ENCODE peak calls at places on chromosomes 11 and 22, in four cellular contexts. One of them, this sample, is unnamed.

GRCh38 chr11:57464343-57465181 is 4.2 kb downstream of the RTN4RL2 start:
- DNase-seq in suprapubic skin: no peak
- DNase-seq in stomach: no peak
- DNase-seq in endothelial cell of umbilical vein: no peak
- DNase-seq in this sample: no peak

GRCh38 chr11:7540830-7541555 is 27.2 kb downstream of the PPFIBP2 start:
- DNase-seq in suprapubic skin: no peak
- DNase-seq in endothelial cell of umbilical vein: no peak
- DNase-seq in stomach: no peak
- DNase-seq in this sample: no peak

GRCh38 chr11:15106201-15106965 is 8.3 kb upstream of the INSC start:
- DNase-seq in stomach: no peak
- DNase-seq in endothelial cell of umbilical vein: no peak
- DNase-seq in suprapubic skin: no peak
- DNase-seq in this sample: no peak

GRCh38 chr22:43625242-43625641 is 186.9 kb downstream of the EFCAB6 start:
- DNase-seq in suprapubic skin: no peak
- DNase-seq in endothelial cell of umbilical vein: no peak
- DNase-seq in stomach: no peak
- DNase-seq in this sample: no peak

GRCh38 chr11:95991545-95991944 is 67.6 kb upstream of the MTMR2 start:
- DNase-seq in suprapubic skin: no peak
- DNase-seq in stomach: no peak
- DNase-seq in endothelial cell of umbilical vein: no peak
- DNase-seq in this sample: no peak

GRCh38 chr11:7513210-7514098 is at the start of gene PPFIBP2:
- DNase-seq in stomach: peak; percentile 88
- DNase-seq in suprapubic skin: peak; percentile 92
- DNase-seq in endothelial cell of umbilical vein: peak; percentile 63
- DNase-seq in this sample: peak; percentile 94

GRCh38 chr11:11081273-11081672 is 223.4 kb upstream of the ZBED5 start:
- DNase-seq in stomach: no peak
- DNase-seq in endothelial cell of umbilical vein: no peak
- DNase-seq in suprapubic skin: no peak
- DNase-seq in this sample: no peak

GRCh38 chr11:111347723-111348115 is 31.4 kb downstream of the POU2AF1 start:
- DNase-seq in stomach: no peak
- DNase-seq in suprapubic skin: no peak
- DNase-seq in endothelial cell of umbilical vein: no peak
- DNase-seq in this sample: no peak

GRCh38 chr11:68750197-68750987 is 928 bp downstream of the TESMIN start:
- DNase-seq in stomach: no peak
- DNase-seq in endothelial cell of umbilical vein: no peak
- DNase-seq in suprapubic skin: no peak
- DNase-seq in this sample: no peak

GRCh38 chr11:292211-293121 is 3.5 kb downstream of the PGGHG start:
- DNase-seq in suprapubic skin: no peak
- DNase-seq in stomach: no peak
- DNase-seq in endothelial cell of umbilical vein: no peak
- DNase-seq in this sample: no peak

GRCh38 chr22:23207786-23208325 is 27.5 kb downstream of the BCR start:
- DNase-seq in endothelial cell of umbilical vein: no peak
- DNase-seq in stomach: no peak
- DNase-seq in suprapubic skin: no peak
- DNase-seq in this sample: no peak

GRCh38 chr22:41968601-41969000 is 642 bp upstream of the SEPTIN3 start:
- DNase-seq in suprapubic skin: no peak
- DNase-seq in endothelial cell of umbilical vein: peak; percentile 58
- DNase-seq in stomach: no peak
- DNase-seq in this sample: no peak

GRCh38 chr22:41966225-41966606 is 3.0 kb upstream of the SEPTIN3 start:
- DNase-seq in stomach: no peak
- DNase-seq in endothelial cell of umbilical vein: no peak
- DNase-seq in suprapubic skin: no peak
- DNase-seq in this sample: no peak

GRCh38 chr22:41969110-41969646 is at the start of gene SEPTIN3:
- DNase-seq in suprapubic skin: no peak
- DNase-seq in endothelial cell of umbilical vein: no peak
- DNase-seq in stomach: no peak
- DNase-seq in this sample: no peak

GRCh38 chr22:41964106-41964494 is 5.1 kb upstream of the SEPTIN3 start:
- DNase-seq in stomach: no peak
- DNase-seq in endothelial cell of umbilical vein: no peak
- DNase-seq in suprapubic skin: no peak
- DNase-seq in this sample: no peak

DNA sequence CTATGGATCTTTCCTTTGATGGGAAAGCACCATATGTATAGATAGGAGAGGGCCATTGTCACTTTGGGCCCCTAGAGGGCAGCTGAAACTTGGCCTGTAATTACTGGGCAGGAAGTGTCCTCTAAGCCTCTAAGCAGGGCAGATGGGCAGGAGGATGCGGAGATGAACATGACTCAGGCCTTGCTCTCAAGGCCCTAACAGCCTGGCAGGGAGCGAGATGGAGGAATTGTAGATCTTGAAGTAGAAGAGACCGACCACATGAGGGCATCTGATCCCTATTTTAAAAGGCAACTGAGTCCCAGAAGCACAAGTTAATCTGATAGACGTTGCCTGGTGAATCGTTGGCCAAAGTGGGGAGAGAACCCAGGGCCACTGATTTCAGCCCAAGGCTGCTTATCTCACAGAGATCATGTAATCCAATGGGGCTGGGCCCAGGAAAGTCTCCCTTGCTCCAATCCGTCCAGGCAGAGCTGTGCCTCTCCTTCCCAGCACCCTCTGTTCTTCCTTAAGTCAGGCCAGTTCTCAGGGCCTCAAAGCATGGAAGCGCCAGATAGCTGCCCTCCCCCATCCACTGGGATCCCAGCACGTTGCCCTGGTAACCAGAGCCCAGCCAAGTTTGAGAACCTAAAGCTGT is 2.5 kb upstream of the SEPTIN3 start:
- DNase-seq in stomach: peak; percentile 38
- DNase-seq in endothelial cell of umbilical vein: peak; percentile 72
- DNase-seq in suprapubic skin: no peak
- DNase-seq in this sample: peak; percentile 28
- TF ChIP-seq CTCF in stomach: no peak
- TF ChIP-seq CTCF in endothelial cell of umbilical vein: peak; percentile 34
- TF ChIP-seq CTCF in suprapubic skin: peak; percentile 31
- TF ChIP-seq CTCF in this sample: peak; percentile 15

GRCh38 chr22:31616315-31616980 is 45.6 kb downstream of the PISD start:
- DNase-seq in endothelial cell of umbilical vein: no peak
- DNase-seq in stomach: no peak
- DNase-seq in suprapubic skin: no peak
- DNase-seq in this sample: no peak
- TF ChIP-seq POLR2AphosphoS5 in endothelial cell of umbilical vein: no peak
- TF ChIP-seq POLR2AphosphoS5 in stomach: no peak
- TF ChIP-seq POLR2AphosphoS5 in suprapubic skin: no peak
- TF ChIP-seq POLR2AphosphoS5 in this sample: no peak

DNA sequence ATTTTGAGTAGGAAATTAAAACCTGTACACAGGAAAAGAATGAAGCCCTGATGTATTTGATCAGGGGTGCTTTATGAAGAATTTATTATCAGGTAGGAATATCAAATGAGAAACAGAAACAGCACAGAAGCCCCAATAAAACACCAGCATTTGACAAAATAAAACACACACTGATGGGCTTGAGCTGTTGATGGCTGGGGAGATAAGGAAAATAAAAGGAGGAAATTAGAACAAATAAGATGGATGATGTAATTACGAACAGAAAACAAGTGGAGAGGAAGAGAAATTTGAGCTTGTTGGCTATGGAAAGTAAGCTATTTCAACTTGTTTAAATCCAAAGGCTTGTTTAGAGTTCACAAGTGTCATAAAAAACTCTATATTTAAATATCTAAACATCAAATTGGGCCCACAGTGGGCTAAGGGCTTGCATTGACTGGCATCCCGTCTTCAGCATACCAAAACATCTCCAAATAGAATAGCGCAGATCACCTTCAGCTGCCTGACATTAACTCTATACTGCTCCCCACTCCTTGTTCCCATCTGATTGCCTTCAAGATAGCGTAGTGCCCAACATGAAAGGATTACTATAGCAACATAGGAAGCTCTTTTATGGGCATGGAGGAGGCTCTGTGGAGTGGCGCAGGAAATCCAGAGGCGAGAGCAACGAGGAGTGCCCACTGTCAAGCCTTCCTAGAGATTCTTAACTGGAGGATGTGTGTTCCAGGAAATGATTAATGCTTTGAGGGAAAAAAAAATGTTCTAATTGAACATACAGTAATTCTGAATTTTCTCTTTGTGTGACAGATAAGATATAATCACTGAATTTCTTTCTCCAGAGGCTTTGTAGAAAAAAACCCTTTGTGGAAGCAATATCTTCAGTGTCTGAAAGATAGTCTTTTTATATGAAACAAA is 213.5 kb downstream of the CADM1 start:
- DNase-seq in endothelial cell of umbilical vein: peak; percentile 74
- DNase-seq in stomach: no peak
- DNase-seq in suprapubic skin: no peak
- DNase-seq in this sample: no peak
- TF ChIP-seq CTCF in endothelial cell of umbilical vein: no peak
- TF ChIP-seq CTCF in stomach: no peak
- TF ChIP-seq CTCF in suprapubic skin: no peak
- TF ChIP-seq CTCF in this sample: no peak

GRCh38 chr11:31797227-31798056 is 13.7 kb downstream of the PAX6 start:
- DNase-seq in stomach: no peak
- DNase-seq in suprapubic skin: no peak
- DNase-seq in endothelial cell of umbilical vein: no peak
- DNase-seq in this sample: no peak
- TF ChIP-seq POLR2AphosphoS5 in stomach: no peak
- TF ChIP-seq POLR2AphosphoS5 in suprapubic skin: no peak
- TF ChIP-seq POLR2AphosphoS5 in endothelial cell of umbilical vein: no peak
- TF ChIP-seq POLR2AphosphoS5 in this sample: no peak

GRCh38 chr11:19326499-19326898 is 85.8 kb upstream of the E2F8 start:
- DNase-seq in endothelial cell of umbilical vein: peak; percentile 47
- DNase-seq in stomach: no peak
- DNase-seq in suprapubic skin: no peak
- DNase-seq in this sample: no peak
- TF ChIP-seq CTCF in endothelial cell of umbilical vein: peak; percentile 17
- TF ChIP-seq CTCF in stomach: no peak
- TF ChIP-seq CTCF in suprapubic skin: no peak
- TF ChIP-seq CTCF in this sample: peak; percentile 13

DNA sequence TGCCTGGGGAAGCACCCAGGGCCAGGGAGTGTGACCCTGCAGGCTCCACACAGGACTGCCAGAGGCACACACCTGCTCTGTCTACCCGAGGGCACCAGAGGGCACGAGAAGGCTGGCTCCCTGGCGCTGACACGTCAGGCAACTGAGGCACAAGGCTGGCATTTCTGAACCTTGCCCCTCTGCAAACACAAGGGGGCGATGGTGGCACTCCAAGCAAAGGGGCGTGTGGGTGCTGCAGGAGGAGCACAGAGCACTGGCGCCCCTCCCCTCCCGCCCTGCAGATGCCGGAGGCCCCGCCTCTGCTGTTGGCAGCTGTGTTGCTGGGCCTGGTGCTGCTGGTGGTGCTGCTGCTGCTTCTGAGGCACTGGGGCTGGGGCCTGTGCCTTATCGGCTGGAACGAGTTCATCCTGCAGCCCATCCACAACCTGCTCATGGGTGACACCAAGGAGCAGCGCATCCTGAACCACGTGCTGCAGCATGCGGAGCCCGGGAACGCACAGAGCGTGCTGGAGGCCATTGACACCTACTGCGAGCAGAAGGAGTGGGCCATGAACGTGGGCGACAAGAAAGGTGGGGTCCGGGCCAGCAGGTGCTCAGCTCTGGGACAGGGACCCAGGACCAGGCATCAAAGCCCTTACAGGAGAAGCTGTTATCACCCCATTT is 20.8 kb upstream of the TXNRD2 start:
- DNase-seq in stomach: peak; percentile 90
- DNase-seq in endothelial cell of umbilical vein: peak; percentile 75
- DNase-seq in suprapubic skin: no peak
- DNase-seq in this sample: peak; percentile 84
- TF ChIP-seq POLR2AphosphoS5 in stomach: peak; percentile 66
- TF ChIP-seq POLR2AphosphoS5 in endothelial cell of umbilical vein: no peak
- TF ChIP-seq POLR2AphosphoS5 in suprapubic skin: no peak
- TF ChIP-seq POLR2AphosphoS5 in this sample: peak; percentile 25

GRCh38 chr11:67371549-67372231 is 1.7 kb downstream of the CLCF1 start:
- DNase-seq in endothelial cell of umbilical vein: no peak
- DNase-seq in stomach: peak; percentile 46
- DNase-seq in suprapubic skin: no peak
- DNase-seq in this sample: no peak
- TF ChIP-seq CTCF in endothelial cell of umbilical vein: peak; percentile 32
- TF ChIP-seq CTCF in stomach: peak; percentile 32
- TF ChIP-seq CTCF in suprapubic skin: peak; percentile 51
- TF ChIP-seq CTCF in this sample: no peak

DNA sequence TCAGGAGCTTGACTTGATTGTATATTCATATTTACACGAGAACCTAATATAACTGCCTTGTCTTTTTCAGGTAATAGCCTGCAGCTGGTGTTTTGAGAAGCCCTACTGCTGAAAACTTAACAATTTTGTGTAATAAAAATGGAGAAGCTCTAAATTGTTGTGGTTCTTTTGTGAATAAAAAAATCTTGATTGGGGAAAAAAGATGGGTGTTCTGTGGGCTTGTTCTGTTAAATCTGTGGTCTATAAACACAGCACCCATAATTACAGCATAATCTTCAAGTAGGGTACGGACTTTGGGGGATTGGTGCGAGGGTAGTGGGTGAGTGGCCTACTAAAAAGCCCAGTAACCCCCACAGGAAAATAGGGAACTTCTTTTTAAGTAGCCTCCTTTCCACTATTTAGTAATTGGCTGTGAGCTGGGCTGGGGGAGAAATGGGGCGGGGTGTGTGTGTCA is 7.5 kb downstream of the MALAT1 start:
- DNase-seq in suprapubic skin: no peak
- DNase-seq in endothelial cell of umbilical vein: no peak
- DNase-seq in stomach: no peak
- DNase-seq in this sample: no peak
- TF ChIP-seq POLR2AphosphoS5 in suprapubic skin: no peak
- TF ChIP-seq POLR2AphosphoS5 in endothelial cell of umbilical vein: no peak
- TF ChIP-seq POLR2AphosphoS5 in stomach: no peak
- TF ChIP-seq POLR2AphosphoS5 in this sample: peak; percentile 31

GRCh38 chr11:87194985-87195820 is 157.5 kb downstream of the TMEM135 start:
- DNase-seq in stomach: no peak
- DNase-seq in endothelial cell of umbilical vein: no peak
- DNase-seq in suprapubic skin: no peak
- DNase-seq in this sample: no peak
- TF ChIP-seq CTCF in stomach: no peak
- TF ChIP-seq CTCF in endothelial cell of umbilical vein: no peak
- TF ChIP-seq CTCF in suprapubic skin: no peak
- TF ChIP-seq CTCF in this sample: no peak

This sample was measured in prostate gland.